ENCODE peak calls at places on chromosomes 16 and 17, in nine cellular contexts. One of them, this sample, is unnamed.

GRCh38 chr17:29560306-29560705 is 6.5 kb downstream of the ABHD15 start:
- DNase-seq in trophoblast cell: no peak
- DNase-seq in epithelial cell of esophagus: no peak
- DNase-seq in HTR-8/SVneo: no peak
- DNase-seq in activated naive CD4-positive, alpha-beta T cell: no peak
- DNase-seq in endothelial cell: no peak
- DNase-seq in H7: no peak
- DNase-seq in activated B cell treated with CpG ODN at 0.5 μM for 24 hours: no peak
- DNase-seq in GDM1: no peak
- DNase-seq in this sample: no peak

GRCh38 chr16:106623-107324 is 28.7 kb downstream of the MPG start:
- DNase-seq in epithelial cell of esophagus: peak
- DNase-seq in endothelial cell: peak
- DNase-seq in HTR-8/SVneo: peak
- DNase-seq in activated naive CD4-positive, alpha-beta T cell: peak
- DNase-seq in trophoblast cell: peak
- DNase-seq in activated B cell treated with CpG ODN at 0.5 μM for 24 hours: no peak
- DNase-seq in GDM1: peak
- DNase-seq in H7: peak
- DNase-seq in this sample: peak

GRCh38 chr16:55672471-55672870 is 16.7 kb downstream of the SLC6A2 start:
- DNase-seq in epithelial cell of esophagus: no peak
- DNase-seq in activated naive CD4-positive, alpha-beta T cell: no peak
- DNase-seq in H7: no peak
- DNase-seq in endothelial cell: no peak
- DNase-seq in trophoblast cell: no peak
- DNase-seq in GDM1: no peak
- DNase-seq in HTR-8/SVneo: no peak
- DNase-seq in activated B cell treated with CpG ODN at 0.5 μM for 24 hours: no peak
- DNase-seq in this sample: peak

GRCh38 chr16:77434365-77435239 is at the start of gene ADAMTS18:
- DNase-seq in GDM1: no peak
- DNase-seq in H7: peak
- DNase-seq in trophoblast cell: no peak
- DNase-seq in HTR-8/SVneo: no peak
- DNase-seq in endothelial cell: peak
- DNase-seq in activated B cell treated with CpG ODN at 0.5 μM for 24 hours: no peak
- DNase-seq in epithelial cell of esophagus: no peak
- DNase-seq in activated naive CD4-positive, alpha-beta T cell: no peak
- DNase-seq in this sample: no peak

GRCh38 chr17:17999364-18000007 is 26.8 kb downstream of the DRC3 start:
- DNase-seq in HTR-8/SVneo: no peak
- DNase-seq in trophoblast cell: no peak
- DNase-seq in GDM1: no peak
- DNase-seq in endothelial cell: no peak
- DNase-seq in H7: no peak
- DNase-seq in activated B cell treated with CpG ODN at 0.5 μM for 24 hours: no peak
- DNase-seq in epithelial cell of esophagus: peak
- DNase-seq in activated naive CD4-positive, alpha-beta T cell: no peak
- DNase-seq in this sample: no peak

GRCh38 chr17:64480951-64481350 is 15.9 kb downstream of the POLG2 start:
- DNase-seq in activated B cell treated with CpG ODN at 0.5 μM for 24 hours: no peak
- DNase-seq in H7: no peak
- DNase-seq in trophoblast cell: peak
- DNase-seq in HTR-8/SVneo: no peak
- DNase-seq in endothelial cell: no peak
- DNase-seq in activated naive CD4-positive, alpha-beta T cell: no peak
- DNase-seq in epithelial cell of esophagus: no peak
- DNase-seq in GDM1: no peak
- DNase-seq in this sample: no peak

GRCh38 chr17:386145-386876 is 33.7 kb upstream of the RPH3AL start:
- DNase-seq in trophoblast cell: no peak
- DNase-seq in epithelial cell of esophagus: peak
- DNase-seq in GDM1: peak
- DNase-seq in activated B cell treated with CpG ODN at 0.5 μM for 24 hours: peak
- DNase-seq in activated naive CD4-positive, alpha-beta T cell: peak
- DNase-seq in HTR-8/SVneo: peak
- DNase-seq in endothelial cell: peak
- DNase-seq in H7: peak
- DNase-seq in this sample: peak

GRCh38 chr17:1143573-1143972 is 36.2 kb downstream of the ABR start:
- DNase-seq in activated naive CD4-positive, alpha-beta T cell: no peak
- DNase-seq in endothelial cell: no peak
- DNase-seq in H7: peak
- DNase-seq in activated B cell treated with CpG ODN at 0.5 μM for 24 hours: no peak
- DNase-seq in HTR-8/SVneo: no peak
- DNase-seq in trophoblast cell: no peak
- DNase-seq in epithelial cell of esophagus: no peak
- DNase-seq in GDM1: no peak
- DNase-seq in this sample: no peak

GRCh38 chr17:50196826-50197225 is 4.6 kb downstream of the COL1A1 start:
- DNase-seq in activated naive CD4-positive, alpha-beta T cell: no peak
- DNase-seq in H7: no peak
- DNase-seq in GDM1: no peak
- DNase-seq in epithelial cell of esophagus: no peak
- DNase-seq in trophoblast cell: no peak
- DNase-seq in HTR-8/SVneo: no peak
- DNase-seq in activated B cell treated with CpG ODN at 0.5 μM for 24 hours: no peak
- DNase-seq in endothelial cell: no peak
- DNase-seq in this sample: peak

GRCh38 chr16:66950971-66951790 is 9.9 kb upstream of the CES3 start:
- DNase-seq in activated naive CD4-positive, alpha-beta T cell: no peak
- DNase-seq in endothelial cell: no peak
- DNase-seq in HTR-8/SVneo: no peak
- DNase-seq in trophoblast cell: no peak
- DNase-seq in GDM1: no peak
- DNase-seq in epithelial cell of esophagus: no peak
- DNase-seq in H7: no peak
- DNase-seq in activated B cell treated with CpG ODN at 0.5 μM for 24 hours: no peak
- DNase-seq in this sample: no peak

GRCh38 chr17:81285179-81285878 is 9.8 kb downstream of the SLC38A10 start:
- DNase-seq in GDM1: peak
- DNase-seq in epithelial cell of esophagus: no peak
- DNase-seq in activated naive CD4-positive, alpha-beta T cell: peak
- DNase-seq in activated B cell treated with CpG ODN at 0.5 μM for 24 hours: peak
- DNase-seq in H7: peak
- DNase-seq in endothelial cell: peak
- DNase-seq in trophoblast cell: peak
- DNase-seq in HTR-8/SVneo: no peak
- DNase-seq in this sample: no peak

GRCh38 chr17:41957058-41957868 is 9.3 kb upstream of the CNP start:
- DNase-seq in trophoblast cell: no peak
- DNase-seq in endothelial cell: peak
- DNase-seq in HTR-8/SVneo: no peak
- DNase-seq in activated naive CD4-positive, alpha-beta T cell: no peak
- DNase-seq in epithelial cell of esophagus: no peak
- DNase-seq in GDM1: no peak
- DNase-seq in activated B cell treated with CpG ODN at 0.5 μM for 24 hours: no peak
- DNase-seq in H7: no peak
- DNase-seq in this sample: no peak

GRCh38 chr16:50285406-50286003 is 19.2 kb downstream of the ADCY7 start:
- DNase-seq in activated naive CD4-positive, alpha-beta T cell: no peak
- DNase-seq in trophoblast cell: no peak
- DNase-seq in endothelial cell: no peak
- DNase-seq in GDM1: no peak
- DNase-seq in HTR-8/SVneo: no peak
- DNase-seq in activated B cell treated with CpG ODN at 0.5 μM for 24 hours: no peak
- DNase-seq in H7: no peak
- DNase-seq in epithelial cell of esophagus: no peak
- DNase-seq in this sample: no peak

GRCh38 chr16:81737885-81738536 is 41.1 kb upstream of the PLCG2 start:
- DNase-seq in HTR-8/SVneo: peak
- DNase-seq in endothelial cell: peak
- DNase-seq in trophoblast cell: peak
- DNase-seq in activated B cell treated with CpG ODN at 0.5 μM for 24 hours: peak
- DNase-seq in activated naive CD4-positive, alpha-beta T cell: peak
- DNase-seq in GDM1: peak
- DNase-seq in epithelial cell of esophagus: peak
- DNase-seq in H7: peak
- DNase-seq in this sample: peak

GRCh38 chr16:10646581-10647263 is 48.0 kb downstream of the TEKT5 start:
- DNase-seq in epithelial cell of esophagus: no peak
- DNase-seq in H7: no peak
- DNase-seq in HTR-8/SVneo: no peak
- DNase-seq in endothelial cell: no peak
- DNase-seq in trophoblast cell: no peak
- DNase-seq in activated B cell treated with CpG ODN at 0.5 μM for 24 hours: no peak
- DNase-seq in activated naive CD4-positive, alpha-beta T cell: no peak
- DNase-seq in GDM1: no peak
- DNase-seq in this sample: no peak

GRCh38 chr17:80187090-80187489 is 17.3 kb downstream of the CARD14 start:
- DNase-seq in epithelial cell of esophagus: peak
- DNase-seq in GDM1: no peak
- DNase-seq in endothelial cell: no peak
- DNase-seq in activated B cell treated with CpG ODN at 0.5 μM for 24 hours: no peak
- DNase-seq in H7: no peak
- DNase-seq in activated naive CD4-positive, alpha-beta T cell: no peak
- DNase-seq in trophoblast cell: peak
- DNase-seq in HTR-8/SVneo: no peak
- DNase-seq in this sample: peak

GRCh38 chr16:82379601-82380000 is 209.6 kb upstream of the MPHOSPH6 start:
- DNase-seq in epithelial cell of esophagus: no peak
- DNase-seq in trophoblast cell: no peak
- DNase-seq in activated naive CD4-positive, alpha-beta T cell: no peak
- DNase-seq in HTR-8/SVneo: no peak
- DNase-seq in endothelial cell: no peak
- DNase-seq in H7: no peak
- DNase-seq in activated B cell treated with CpG ODN at 0.5 μM for 24 hours: no peak
- DNase-seq in GDM1: no peak
- DNase-seq in this sample: no peak

GRCh38 chr16:24974859-24975258 is 40.3 kb downstream of the ARHGAP17 start:
- DNase-seq in activated B cell treated with CpG ODN at 0.5 μM for 24 hours: no peak
- DNase-seq in trophoblast cell: no peak
- DNase-seq in GDM1: no peak
- DNase-seq in HTR-8/SVneo: no peak
- DNase-seq in endothelial cell: no peak
- DNase-seq in epithelial cell of esophagus: no peak
- DNase-seq in H7: no peak
- DNase-seq in activated naive CD4-positive, alpha-beta T cell: no peak
- DNase-seq in this sample: no peak

GRCh38 chr17:57284984-57285646 is 28.8 kb downstream of the MSI2 start:
- DNase-seq in H7: peak
- DNase-seq in trophoblast cell: no peak
- DNase-seq in epithelial cell of esophagus: no peak
- DNase-seq in GDM1: peak
- DNase-seq in HTR-8/SVneo: no peak
- DNase-seq in activated naive CD4-positive, alpha-beta T cell: no peak
- DNase-seq in activated B cell treated with CpG ODN at 0.5 μM for 24 hours: peak
- DNase-seq in endothelial cell: no peak
- DNase-seq in this sample: no peak

GRCh38 chr17:78236362-78237127 is 5.1 kb downstream of the TMEM235 start:
- DNase-seq in trophoblast cell: no peak
- DNase-seq in epithelial cell of esophagus: no peak
- DNase-seq in HTR-8/SVneo: no peak
- DNase-seq in GDM1: no peak
- DNase-seq in activated B cell treated with CpG ODN at 0.5 μM for 24 hours: no peak
- DNase-seq in H7: peak
- DNase-seq in endothelial cell: no peak
- DNase-seq in activated naive CD4-positive, alpha-beta T cell: no peak
- DNase-seq in this sample: no peak

GRCh38 chr17:80295146-80295545 is 34.5 kb downstream of the RNF213 start:
- DNase-seq in endothelial cell: no peak
- DNase-seq in epithelial cell of esophagus: no peak
- DNase-seq in H7: no peak
- DNase-seq in GDM1: no peak
- DNase-seq in trophoblast cell: no peak
- DNase-seq in HTR-8/SVneo: no peak
- DNase-seq in activated naive CD4-positive, alpha-beta T cell: no peak
- DNase-seq in activated B cell treated with CpG ODN at 0.5 μM for 24 hours: no peak
- DNase-seq in this sample: no peak

GRCh38 chr17:68437979-68438877 is 19.1 kb downstream of the WIPI1 start:
- DNase-seq in H7: no peak
- DNase-seq in activated B cell treated with CpG ODN at 0.5 μM for 24 hours: no peak
- DNase-seq in HTR-8/SVneo: no peak
- DNase-seq in activated naive CD4-positive, alpha-beta T cell: peak
- DNase-seq in GDM1: peak
- DNase-seq in epithelial cell of esophagus: no peak
- DNase-seq in endothelial cell: peak
- DNase-seq in trophoblast cell: no peak
- DNase-seq in this sample: no peak

GRCh38 chr17:19740933-19741332 is 7.2 kb downstream of the ALDH3A1 start:
- DNase-seq in activated naive CD4-positive, alpha-beta T cell: no peak
- DNase-seq in HTR-8/SVneo: no peak
- DNase-seq in endothelial cell: no peak
- DNase-seq in activated B cell treated with CpG ODN at 0.5 μM for 24 hours: no peak
- DNase-seq in trophoblast cell: no peak
- DNase-seq in H7: no peak
- DNase-seq in GDM1: no peak
- DNase-seq in epithelial cell of esophagus: no peak
- DNase-seq in this sample: no peak

GRCh38 chr17:64084086-64084939 is 45.6 kb downstream of the ERN1 start:
- DNase-seq in trophoblast cell: no peak
- DNase-seq in activated naive CD4-positive, alpha-beta T cell: no peak
- DNase-seq in H7: peak
- DNase-seq in epithelial cell of esophagus: peak
- DNase-seq in GDM1: no peak
- DNase-seq in activated B cell treated with CpG ODN at 0.5 μM for 24 hours: no peak
- DNase-seq in endothelial cell: no peak
- DNase-seq in HTR-8/SVneo: no peak
- DNase-seq in this sample: peak

GRCh38 chr16:88003736-88004135 is 52.5 kb downstream of the BANP start:
- DNase-seq in endothelial cell: no peak
- DNase-seq in H7: no peak
- DNase-seq in epithelial cell of esophagus: no peak
- DNase-seq in activated B cell treated with CpG ODN at 0.5 μM for 24 hours: peak
- DNase-seq in activated naive CD4-positive, alpha-beta T cell: no peak
- DNase-seq in trophoblast cell: no peak
- DNase-seq in HTR-8/SVneo: no peak
- DNase-seq in GDM1: no peak
- DNase-seq in this sample: no peak

GRCh38 chr16:59394526-59394925 is 660.4 kb upstream of the GOT2 start:
- DNase-seq in HTR-8/SVneo: no peak
- DNase-seq in trophoblast cell: no peak
- DNase-seq in GDM1: no peak
- DNase-seq in endothelial cell: no peak
- DNase-seq in epithelial cell of esophagus: no peak
- DNase-seq in H7: no peak
- DNase-seq in activated B cell treated with CpG ODN at 0.5 μM for 24 hours: no peak
- DNase-seq in activated naive CD4-positive, alpha-beta T cell: no peak
- DNase-seq in this sample: no peak

GRCh38 chr16:83513006-83513755 is 294.6 kb upstream of the HSBP1 start:
- DNase-seq in HTR-8/SVneo: peak
- DNase-seq in trophoblast cell: no peak
- DNase-seq in endothelial cell: no peak
- DNase-seq in GDM1: no peak
- DNase-seq in activated naive CD4-positive, alpha-beta T cell: no peak
- DNase-seq in epithelial cell of esophagus: peak
- DNase-seq in H7: no peak
- DNase-seq in activated B cell treated with CpG ODN at 0.5 μM for 24 hours: no peak
- DNase-seq in this sample: peak

GRCh38 chr17:39186481-39187002 is 10.9 kb downstream of the CACNB1 start:
- DNase-seq in epithelial cell of esophagus: no peak
- DNase-seq in trophoblast cell: no peak
- DNase-seq in H7: no peak
- DNase-seq in activated naive CD4-positive, alpha-beta T cell: no peak
- DNase-seq in activated B cell treated with CpG ODN at 0.5 μM for 24 hours: no peak
- DNase-seq in endothelial cell: no peak
- DNase-seq in HTR-8/SVneo: no peak
- DNase-seq in GDM1: no peak
- DNase-seq in this sample: no peak

GRCh38 chr17:76370261-76370993 is 14.0 kb upstream of the SPHK1 start:
- DNase-seq in activated B cell treated with CpG ODN at 0.5 μM for 24 hours: no peak
- DNase-seq in GDM1: no peak
- DNase-seq in activated naive CD4-positive, alpha-beta T cell: no peak
- DNase-seq in endothelial cell: no peak
- DNase-seq in epithelial cell of esophagus: peak
- DNase-seq in H7: peak
- DNase-seq in trophoblast cell: peak
- DNase-seq in HTR-8/SVneo: peak
- DNase-seq in this sample: peak

GRCh38 chr17:17905036-17905320 is 67.2 kb downstream of the TOM1L2 start:
- DNase-seq in HTR-8/SVneo: no peak
- DNase-seq in GDM1: no peak
- DNase-seq in H7: peak
- DNase-seq in activated naive CD4-positive, alpha-beta T cell: no peak
- DNase-seq in epithelial cell of esophagus: no peak
- DNase-seq in trophoblast cell: no peak
- DNase-seq in endothelial cell: no peak
- DNase-seq in activated B cell treated with CpG ODN at 0.5 μM for 24 hours: no peak
- DNase-seq in this sample: no peak

GRCh38 chr16:82178352-82178751 is 8.3 kb upstream of the MPHOSPH6 start:
- DNase-seq in GDM1: no peak
- DNase-seq in epithelial cell of esophagus: no peak
- DNase-seq in endothelial cell: no peak
- DNase-seq in trophoblast cell: no peak
- DNase-seq in activated B cell treated with CpG ODN at 0.5 μM for 24 hours: no peak
- DNase-seq in H7: no peak
- DNase-seq in activated naive CD4-positive, alpha-beta T cell: no peak
- DNase-seq in HTR-8/SVneo: no peak
- DNase-seq in this sample: no peak

This sample was measured in MCF 10A.